ENCODE peak calls at places on chromosome 14, in four cellular contexts. G is activated naive CD4-positive, alpha-beta T cell; C is activated CD8-positive, alpha-beta memory T cell treated with anti-CD3 and anti-CD28 coated beads for 4 hours; R is stimulated activated CD8-positive, alpha-beta memory T cell treated with anti-CD3 and anti-CD28 coated beads, Interleukin-15, amount 100 ng/mL, for 1 hour. U is an unnamed sample.

GRCh38 chr14:104800600-104801283 is at the start of gene ZBTB42:
- DNase-seq in G (no peak), C (peak), R (no peak), U (peak)

GRCh38 chr14:32611752-32612151 is 282.7 kb downstream of the AKAP6 start:
- DNase-seq in G (no peak), C (no peak), R (no peak), U (no peak)

GRCh38 chr14:68757618-68758081 is 35.2 kb downstream of the ZFP36L1 start:
- DNase-seq in G (no peak), C (no peak), R (no peak), U (no peak)

GRCh38 chr14:23000860-23001259 is 9.1 kb downstream of the C14orf93 start:
- DNase-seq in G (no peak), C (no peak), R (no peak), U (no peak)

GRCh38 chr14:99322731-99323599 is 51.0 kb upstream of the BCL11B start:
- DNase-seq in G (no peak), C (no peak), R (no peak), U (no peak)

GRCh38 chr14:68927956-68928675 is 51.0 kb downstream of the ACTN1 start:
- DNase-seq in G (no peak), C (no peak), R (no peak), U (no peak)

GRCh38 chr14:65170318-65170717 is 68.0 kb upstream of the MAX start:
- DNase-seq in G (no peak), C (no peak), R (no peak), U (no peak)

GRCh38 chr14:23101986-23102625 is 2.7 kb downstream of the CIROP start:
- DNase-seq in G (no peak), C (no peak), R (no peak), U (no peak)

GRCh38 chr14:38389666-38390065 is 133.8 kb upstream of the CLEC14A start:
- DNase-seq in G (no peak), C (no peak), R (no peak), U (no peak)

GRCh38 chr14:29687071-29687765 is 240.4 kb downstream of the PRKD1 start:
- DNase-seq in G (no peak), C (no peak), R (no peak), U (no peak)

GRCh38 chr14:20031058-20031457 is 4.8 kb downstream of the OR4K13 start:
- DNase-seq in G (no peak), C (no peak), R (no peak), U (no peak)

GRCh38 chr14:57302883-57303282 is 34.1 kb downstream of the AP5M1 start:
- DNase-seq in G (no peak), C (no peak), R (no peak), U (no peak)

GRCh38 chr14:32077081-32078029 is at the start of gene ARHGAP5:
- DNase-seq in G (no peak), C (peak), R (no peak), U (peak)

GRCh38 chr14:75981826-75982723 is at the start of gene TGFB3:
- DNase-seq in G (peak), C (peak), R (peak), U (peak)

GRCh38 chr14:104164512-104164911 is 26.1 kb downstream of the KIF26A start:
- DNase-seq in G (no peak), C (no peak), R (no peak), U (no peak)

GRCh38 chr14:32078794-32079663 is 1.9 kb downstream of the ARHGAP5 start:
- DNase-seq in G (no peak), C (no peak), R (no peak), U (no peak)

GRCh38 chr14:54570651-54571415 is 3.9 kb downstream of the SAMD4A start:
- DNase-seq in G (no peak), C (no peak), R (no peak), U (no peak)

GRCh38 chr14:37650356-37651037 is 55.1 kb downstream of the TTC6 start:
- DNase-seq in G (no peak), C (no peak), R (no peak), U (no peak)

GRCh38 chr14:96666088-96666487 is 131.1 kb upstream of the VRK1 start:
- DNase-seq in G (no peak), C (no peak), R (no peak), U (no peak)

GRCh38 chr14:68795602-68796417 is 2.9 kb upstream of the ZFP36L1 start:
- DNase-seq in G (peak), C (no peak), R (no peak), U (peak)

GRCh38 chr14:30223966-30224365 is 296.3 kb upstream of the PRKD1 start:
- DNase-seq in G (no peak), C (no peak), R (no peak), U (no peak)

GRCh38 chr14:64060199-64060545 is 207.4 kb downstream of the SYNE2 start:
- DNase-seq in G (no peak), C (no peak), R (no peak), U (no peak)

GRCh38 chr14:59215353-59215752 is 26.9 kb downstream of the DAAM1 start:
- DNase-seq in G (no peak), C (no peak), R (no peak), U (no peak)

GRCh38 chr14:76113691-76114090 is 38.0 kb upstream of the GPATCH2L start:
- DNase-seq in G (no peak), C (no peak), R (no peak), U (no peak)

GRCh38 chr14:80705241-80705980 is 236.1 kb downstream of the CEP128 start:
- DNase-seq in G (no peak), C (no peak), R (no peak), U (no peak)

GRCh38 chr14:42527141-42527540 is 920.5 kb downstream of the LRFN5 start:
- DNase-seq in G (no peak), C (no peak), R (no peak), U (no peak)

GRCh38 chr14:105255021-105255507 is 6.7 kb downstream of the BTBD6 start:
- DNase-seq in G (no peak), C (no peak), R (no peak), U (no peak)

GRCh38 chr14:68349900-68350323 is 443.0 kb downstream of the ZFP36L1 start:
- DNase-seq in G (no peak), C (no peak), R (no peak), U (no peak)

U was measured in central memory CD8-positive, alpha-beta T cell.